ENCODE peak calls at places on chromosomes 2 and 18, in four cellular contexts. L, B, A and W are unnamed samples.

GRCh38 chr18:48543228-48543627 is 4.4 kb downstream of the CTIF start:
- DNase-seq in A (no peak), B (peak), L (peak), W (peak)

GRCh38 chr2:26144953-26145680 is 27.8 kb upstream of the GAREM2 start:
- DNase-seq in L (peak), B (peak), A (peak), W (peak)

GRCh38 chr2:230761704-230762103 is 49.1 kb downstream of the CAB39 start:
- DNase-seq in A (no peak), L (no peak), B (no peak), W (no peak)

GRCh38 chr2:160109939-160110673 is 47.7 kb upstream of the PLA2R1 start:
- DNase-seq in B (no peak), L (peak), A (peak), W (peak)

GRCh38 chr2:186429095-186429494 is 57.0 kb upstream of the ZC3H15 start:
- DNase-seq in L (no peak), B (no peak), A (no peak), W (no peak)

GRCh38 chr2:20224191-20224715 is 677 bp downstream of the SDC1 start:
- DNase-seq in B (peak), A (no peak), L (no peak), W (no peak)

GRCh38 chr18:12305211-12305610 is 2.8 kb upstream of the TUBB6 start:
- DNase-seq in A (no peak), L (peak), B (no peak), W (no peak)

GRCh38 chr2:241017228-241017940 is 19.0 kb downstream of the SNED1 start:
- DNase-seq in L (no peak), B (no peak), A (no peak), W (no peak)

GRCh38 chr2:168127361-168127760 is 120.0 kb downstream of the STK39 start:
- DNase-seq in L (no peak), B (no peak), A (no peak), W (no peak)

GRCh38 chr2:52695731-52696130 is 1071.9 kb upstream of the CHAC2 start:
- DNase-seq in B (no peak), L (no peak), A (no peak), W (no peak)

GRCh38 chr2:23617167-23617787 is 232.3 kb downstream of the KLHL29 start:
- DNase-seq in L (peak), A (no peak), B (no peak), W (no peak)

GRCh38 chr2:176165598-176166055 is 8.5 kb downstream of the HOXD3 start:
- DNase-seq in L (no peak), B (no peak), A (no peak), W (no peak)

DNA sequence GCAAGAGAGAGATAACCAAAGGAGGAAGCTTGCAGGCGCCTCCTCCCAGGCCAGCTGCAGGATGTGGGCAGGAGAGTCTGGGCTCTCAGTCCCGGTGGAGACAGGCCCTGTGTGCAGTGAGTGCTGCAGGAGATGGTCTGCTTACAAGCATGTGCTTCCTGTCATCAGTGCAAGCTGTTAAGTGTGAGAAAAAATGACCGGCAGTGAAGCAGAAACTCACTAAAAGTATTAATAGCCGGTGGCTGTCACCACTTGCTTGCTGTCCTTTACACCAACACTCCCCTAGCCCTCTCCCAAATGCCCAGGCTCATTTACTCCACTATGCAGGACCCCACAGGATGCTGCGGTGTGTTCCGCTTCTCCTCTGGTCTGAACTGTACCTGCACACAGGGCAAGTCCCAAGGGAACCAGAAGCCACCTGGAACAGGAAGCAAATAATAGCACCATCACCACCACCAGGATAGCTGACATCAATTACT is 435.6 kb upstream of the HS6ST1 start:
- DNase-seq in A (no peak), L (no peak), B (no peak), W (no peak)
- TF ChIP-seq ZNF274 in A (no peak), L (no peak), B (no peak), W (no peak)

DNA sequence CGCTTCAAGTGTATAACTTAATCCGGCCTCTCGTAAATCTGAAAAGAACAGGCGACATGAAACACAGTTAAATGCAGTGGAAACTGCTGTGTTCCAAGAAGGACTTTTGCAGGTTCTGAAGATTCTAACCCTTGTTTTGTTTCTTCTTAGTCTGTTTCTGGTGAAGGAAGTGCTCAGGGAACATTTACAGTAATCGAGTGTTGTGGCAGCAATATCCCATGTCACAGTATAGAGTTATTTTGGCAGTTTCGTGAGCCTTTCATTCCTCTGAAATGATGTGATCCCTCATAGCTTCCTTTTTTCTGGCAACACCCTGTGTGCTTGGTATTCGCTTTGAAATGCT is 2.7 kb downstream of the CRIM1 start:
- DNase-seq in L (no peak), B (no peak), A (no peak), W (no peak)
- H3K4me3 ChIP-seq in L (no peak), B (peak), A (peak), W (peak)

GRCh38 chr2:219253753-219254589 is at the start of gene TUBA4A:
- DNase-seq in B (peak), A (peak), L (peak), W (peak)
- TF ChIP-seq CTCF in B (no peak), A (no peak), L (no peak), W (peak)

DNA sequence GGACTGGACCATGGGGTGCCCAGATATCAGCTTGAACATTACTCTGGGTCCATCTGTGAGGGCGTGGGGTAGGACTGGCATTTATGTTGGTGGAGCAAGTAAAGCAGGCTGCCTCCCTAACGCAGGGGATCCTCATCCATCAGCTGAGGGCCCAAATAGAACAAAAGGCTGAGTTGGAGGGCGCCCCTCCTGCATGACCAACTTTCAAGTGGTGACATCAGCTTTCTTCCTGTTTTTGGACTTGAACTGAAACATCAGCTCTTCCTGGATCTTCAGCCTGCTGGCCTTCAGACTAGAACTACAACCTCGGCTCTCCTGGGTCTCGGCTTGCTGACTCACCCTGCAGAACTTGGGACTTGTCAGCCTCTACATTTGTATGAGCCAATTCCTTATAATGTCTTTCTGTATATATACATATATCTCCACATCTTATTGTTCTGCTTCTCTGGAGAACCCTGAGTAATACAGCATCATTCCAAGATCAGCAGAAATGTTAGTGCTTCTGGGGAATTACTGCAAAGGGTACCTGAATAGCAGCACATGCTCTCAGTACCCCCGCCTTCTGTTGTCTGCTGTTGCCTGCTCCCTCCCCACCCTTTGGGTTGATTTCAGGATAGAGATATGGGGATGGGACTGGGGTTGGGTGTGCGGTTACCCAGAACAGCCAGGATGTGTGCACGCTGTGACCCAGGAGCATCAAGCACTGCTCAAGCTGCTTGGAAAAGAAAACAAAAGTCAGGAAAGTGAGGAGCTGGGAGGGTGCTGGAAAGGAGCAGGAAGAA is 20.0 kb downstream of the TMEM127 start:
- DNase-seq in B (no peak), A (no peak), L (peak), W (no peak)
- TF ChIP-seq ZNF274 in B (no peak), A (no peak), L (no peak), W (no peak)

DNA sequence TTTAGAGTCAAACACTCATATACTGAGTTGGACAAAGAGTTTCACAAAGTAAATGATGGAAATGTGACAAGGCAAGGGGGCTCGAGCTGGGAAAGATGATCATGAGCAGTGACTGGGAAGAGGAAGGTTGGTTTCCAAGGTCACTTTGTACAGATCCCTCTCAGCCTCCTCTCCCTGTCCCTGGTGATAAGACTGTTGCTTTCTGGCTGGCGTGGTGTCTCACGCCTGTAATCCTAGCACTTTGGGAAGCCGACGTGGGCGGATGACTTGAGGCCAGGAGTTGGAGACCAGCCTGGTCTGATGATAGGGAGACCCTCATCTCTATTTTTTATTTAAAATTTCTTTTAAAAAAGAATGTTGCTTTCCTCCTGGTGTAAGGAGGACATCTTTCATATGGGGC is 86.6 kb upstream of the STPG4 start:
- DNase-seq in B (no peak), L (peak), A (no peak), W (no peak)
- H3K4me3 ChIP-seq in B (no peak), L (no peak), A (no peak), W (no peak)

DNA sequence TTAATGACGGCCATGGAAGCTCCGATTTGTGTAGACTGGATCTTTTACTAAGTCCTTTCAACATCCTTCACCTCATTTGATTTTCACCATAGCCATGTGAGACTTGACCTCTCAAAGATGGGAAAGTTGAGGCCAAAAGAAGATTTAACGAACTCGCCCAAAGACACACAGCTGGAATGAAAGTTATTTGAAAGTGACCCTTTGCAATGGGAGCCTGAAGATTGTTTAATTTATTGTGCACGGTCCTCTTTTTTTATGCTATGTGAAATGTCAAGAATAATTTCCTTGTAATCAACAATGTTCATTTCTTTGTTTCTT is 58.0 kb upstream of the COPS8 start:
- DNase-seq in B (no peak), A (no peak), L (no peak), W (no peak)
- TF ChIP-seq CTCF in B (no peak), A (no peak), L (no peak), W (no peak)